ENCODE peak calls at places on chromosomes 1 and 21, in four cellular contexts. S is kidney tubule cell, F is BJ, X is WTC11. Z is an unnamed sample.

GRCh38 chr21:16072692-16073091 is 342.9 kb downstream of the USP25 start:
- DNase-seq in S (no peak), F (peak; percentile 21), X (no peak), Z (no peak)

GRCh38 chr1:114668784-114669561 is 876 bp downstream of the DENND2C start:
- DNase-seq in S (peak; percentile 35), F (peak; percentile 0), X (no peak), Z (no peak)

GRCh38 chr21:44006656-44007055 is 5.5 kb upstream of the TRAPPC10 start:
- DNase-seq in S (no peak), F (no peak), X (no peak), Z (no peak)

GRCh38 chr1:161013591-161014513 is 7.1 kb downstream of the F11R start:
- DNase-seq in S (peak; percentile 84), F (no peak), X (peak; percentile 79), Z (no peak)

GRCh38 chr1:221290669-221291068 is 411.4 kb downstream of the HLX start:
- DNase-seq in S (no peak), F (no peak), X (no peak), Z (no peak)

GRCh38 chr1:45272943-45273342 is 53.8 kb upstream of the HPDL start:
- DNase-seq in S (peak; percentile 6), F (peak; percentile 25), X (no peak), Z (no peak)

GRCh38 chr1:109928591-109929111 is 18.0 kb downstream of the CSF1 start:
- DNase-seq in S (peak; percentile 79), F (no peak), X (no peak), Z (peak; percentile 44)

GRCh38 chr1:35047188-35047858 is 15.6 kb upstream of the ZMYM6 start:
- DNase-seq in S (peak; percentile 95), F (peak; percentile 85), X (no peak), Z (no peak)

GRCh38 chr1:153776352-153776751 is 1.1 kb downstream of the SLC27A3 start:
- DNase-seq in S (no peak), F (no peak), X (no peak), Z (no peak)

GRCh38 chr1:216456682-216457081 is 33.4 kb upstream of the USH2A start:
- DNase-seq in S (no peak), F (peak; percentile 59), X (peak; percentile 14), Z (peak; percentile 87)

GRCh38 chr1:179169616-179170467 is 59.6 kb downstream of the ABL2 start:
- DNase-seq in S (no peak), F (peak; percentile 67), X (no peak), Z (no peak)

GRCh38 chr1:237124856-237125462 is 83.0 kb downstream of the RYR2 start:
- DNase-seq in S (peak; percentile 6), F (no peak), X (no peak), Z (peak; percentile 22)

GRCh38 chr1:240499012-240499411 is 112.9 kb downstream of the GREM2 start:
- DNase-seq in S (peak; percentile 44), F (no peak), X (no peak), Z (no peak)

GRCh38 chr1:63319069-63320023 is 3.0 kb upstream of the FOXD3 start:
- DNase-seq in S (no peak), F (no peak), X (peak; percentile 51), Z (no peak)

GRCh38 chr1:63317007-63317813 is 5.2 kb upstream of the FOXD3 start:
- DNase-seq in S (peak; percentile 72), F (no peak), X (peak; percentile 96), Z (no peak)

GRCh38 chr1:53966794-53967193 is 20.6 kb downstream of the LRRC42 start:
- DNase-seq in S (no peak), F (no peak), X (no peak), Z (no peak)

GRCh38 chr1:237901284-237901870 is 10.7 kb upstream of the ZP4 start:
- DNase-seq in S (peak; percentile 67), F (no peak), X (peak; percentile 13), Z (peak; percentile 58)

GRCh38 chr21:44855572-44855971 is 17.9 kb downstream of the PTTG1IP start:
- DNase-seq in S (no peak), F (no peak), X (no peak), Z (no peak)

GRCh38 chr21:44765231-44766013 is 36.2 kb downstream of the UBE2G2 start:
- DNase-seq in S (peak; percentile 32), F (no peak), X (no peak), Z (peak; percentile 48)

GRCh38 chr1:165899461-165899941 is 72.1 kb downstream of the UCK2 start:
- DNase-seq in S (no peak), F (no peak), X (no peak), Z (no peak)

GRCh38 chr1:54331091-54331772 is 75.0 kb downstream of the SSBP3 start:
- DNase-seq in S (no peak), F (peak; percentile 41), X (no peak), Z (no peak)

GRCh38 chr21:29829514-29830255 is 110.1 kb downstream of the GRIK1 start:
- DNase-seq in S (peak; percentile 46), F (no peak), X (no peak), Z (no peak)

Z was measured in BE2C.